ENCODE peak calls at places on chromosomes 13 and 19, in seven cellular contexts. I is H9, X is endothelial cell, A is cardiac muscle cell, B is dorsolateral prefrontal cortex, Q is activated B cell treated with CpG ODN at 0.5 μM for 24 hours, Y is foreskin fibroblast. T is an unnamed sample.

GRCh38 chr13:74047925-74048324 is 86.3 kb downstream of the KLF12 start:
- DNase-seq in Q (no peak), Y (no peak), A (peak; percentile 17), B (no peak), X (no peak), I (no peak), T (no peak)

GRCh38 chr13:30735025-30735967 is at the start of gene ALOX5AP:
- DNase-seq in Y (no peak), A (no peak), I (no peak), B (no peak), X (no peak), Q (peak; percentile 41), T (no peak)

GRCh38 chr19:17235618-17236413 is 9.8 kb downstream of the OCEL1 start:
- DNase-seq in X (peak; percentile 70), Y (peak; percentile 81), I (peak; percentile 84), A (peak; percentile 84), Q (peak; percentile 66), B (peak; percentile 85), T (peak; percentile 48)

GRCh38 chr19:34482380-34483250 is 1.1 kb downstream of the WTIP start:
- DNase-seq in I (no peak), Q (no peak), Y (peak; percentile 41), A (peak; percentile 64), B (peak; percentile 21), X (peak; percentile 49), T (peak; percentile 40)

GRCh38 chr13:31090921-31091624 is 70.6 kb downstream of the HSPH1 start:
- DNase-seq in X (no peak), B (no peak), A (no peak), Q (no peak), Y (no peak), I (no peak), T (peak; percentile 23)

GRCh38 chr19:5832527-5833216 is 6.8 kb downstream of the FUT6 start:
- DNase-seq in X (no peak), Q (no peak), Y (no peak), I (no peak), B (no peak), A (no peak), T (no peak)

GRCh38 chr19:29665826-29666633 is 769 bp downstream of the PLEKHF1 start:
- DNase-seq in I (peak; percentile 86), X (no peak), Q (no peak), B (peak; percentile 43), A (peak; percentile 22), Y (no peak), T (no peak)

GRCh38 chr13:75636339-75637095 is 387 bp downstream of the LMO7 start:
- DNase-seq in A (peak; percentile 10), X (peak; percentile 39), I (peak; percentile 69), Q (peak; percentile 61), B (no peak), Y (peak; percentile 41), T (peak; percentile 10)

GRCh38 chr19:15280915-15281683 is 48.9 kb upstream of the EPHX3 start:
- DNase-seq in X (no peak), I (no peak), A (no peak), Q (no peak), Y (peak; percentile 81), B (peak; percentile 87), T (no peak)

GRCh38 chr19:40663712-40664692 is 26.4 kb downstream of the NUMBL start:
- DNase-seq in Y (peak; percentile 24), Q (no peak), I (no peak), A (no peak), B (no peak), X (no peak), T (no peak)

GRCh38 chr13:72804301-72804700 is 22.4 kb downstream of the PIBF1 start:
- DNase-seq in B (no peak), Q (no peak), I (no peak), Y (no peak), A (no peak), X (no peak), T (no peak)

GRCh38 chr19:51754770-51755169 is 3.1 kb upstream of the FPR1 start:
- DNase-seq in I (no peak), Y (no peak), A (no peak), B (no peak), X (no peak), Q (no peak), T (no peak)

GRCh38 chr19:1084024-1084868 is 10.9 kb downstream of the POLR2E start:
- DNase-seq in X (no peak), Y (no peak), I (no peak), A (no peak), B (no peak), Q (no peak), T (no peak)

GRCh38 chr19:58361900-58362271 is 665 bp downstream of the ZNF497 start:
- DNase-seq in I (no peak), B (no peak), Q (no peak), Y (peak; percentile 55), X (peak; percentile 63), A (no peak), T (peak; percentile 53)

GRCh38 chr19:14677464-14677863 is 2.8 kb upstream of the ADGRE3 start:
- DNase-seq in A (no peak), Q (no peak), I (no peak), B (no peak), X (no peak), Y (no peak), T (no peak)

GRCh38 chr13:42279080-42279479 is 7.1 kb downstream of the AKAP11 start:
- DNase-seq in A (no peak), B (no peak), Y (no peak), I (no peak), X (no peak), Q (no peak), T (no peak)

GRCh38 chr19:14439014-14439413 is 5.9 kb downstream of the PKN1 start:
- DNase-seq in B (no peak), I (no peak), Q (no peak), X (peak; percentile 14), Y (no peak), A (no peak), T (no peak)

GRCh38 chr19:37551123-37551993 is 43.2 kb downstream of the ZNF571 start:
- DNase-seq in Y (peak; percentile 74), X (peak; percentile 10), Q (peak; percentile 70), A (no peak), B (no peak), I (no peak), T (no peak)
- TF ChIP-seq CTCF in Y (peak; percentile 39), X (no peak), Q (no peak), A (peak; percentile 53), B (no peak), I (peak; percentile 50), T (no peak)

DNA sequence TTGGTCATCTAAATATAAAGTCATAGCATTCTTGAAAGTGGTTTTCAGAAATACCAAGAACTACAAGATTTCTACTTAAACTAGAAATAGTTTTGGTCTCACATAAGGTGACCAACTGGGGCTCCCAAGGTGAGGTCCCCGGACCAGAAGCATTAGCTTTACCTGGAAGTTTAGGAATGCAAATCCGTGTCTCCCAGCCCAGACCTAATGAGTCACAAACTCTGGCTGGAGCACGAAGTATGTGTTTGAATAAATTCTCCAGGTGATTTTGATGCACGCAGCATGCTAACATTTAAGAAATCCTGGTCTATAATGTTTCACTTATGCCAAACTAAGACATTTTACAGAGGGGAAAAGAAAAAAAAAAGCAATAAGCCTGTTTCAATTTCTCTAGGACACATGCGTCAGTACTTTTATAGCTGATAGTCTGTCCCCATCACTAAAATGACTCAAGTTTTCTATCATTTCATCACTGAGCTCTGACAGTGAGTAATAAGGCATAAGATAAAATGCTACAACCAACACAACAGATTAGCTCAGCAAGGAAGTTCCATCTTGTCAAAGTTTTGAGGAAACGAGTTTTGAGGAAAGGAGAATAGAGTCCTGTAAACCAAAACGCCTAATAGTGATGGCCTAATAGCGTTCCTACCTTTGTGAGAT is 144.9 kb downstream of the LACC1 start:
- DNase-seq in Q (no peak), Y (no peak), X (no peak), I (no peak), A (no peak), B (no peak), T (no peak)
- TF ChIP-seq CTCF in Q (no peak), Y (no peak), X (no peak), I (no peak), A (no peak), B (no peak), T (no peak)

DNA sequence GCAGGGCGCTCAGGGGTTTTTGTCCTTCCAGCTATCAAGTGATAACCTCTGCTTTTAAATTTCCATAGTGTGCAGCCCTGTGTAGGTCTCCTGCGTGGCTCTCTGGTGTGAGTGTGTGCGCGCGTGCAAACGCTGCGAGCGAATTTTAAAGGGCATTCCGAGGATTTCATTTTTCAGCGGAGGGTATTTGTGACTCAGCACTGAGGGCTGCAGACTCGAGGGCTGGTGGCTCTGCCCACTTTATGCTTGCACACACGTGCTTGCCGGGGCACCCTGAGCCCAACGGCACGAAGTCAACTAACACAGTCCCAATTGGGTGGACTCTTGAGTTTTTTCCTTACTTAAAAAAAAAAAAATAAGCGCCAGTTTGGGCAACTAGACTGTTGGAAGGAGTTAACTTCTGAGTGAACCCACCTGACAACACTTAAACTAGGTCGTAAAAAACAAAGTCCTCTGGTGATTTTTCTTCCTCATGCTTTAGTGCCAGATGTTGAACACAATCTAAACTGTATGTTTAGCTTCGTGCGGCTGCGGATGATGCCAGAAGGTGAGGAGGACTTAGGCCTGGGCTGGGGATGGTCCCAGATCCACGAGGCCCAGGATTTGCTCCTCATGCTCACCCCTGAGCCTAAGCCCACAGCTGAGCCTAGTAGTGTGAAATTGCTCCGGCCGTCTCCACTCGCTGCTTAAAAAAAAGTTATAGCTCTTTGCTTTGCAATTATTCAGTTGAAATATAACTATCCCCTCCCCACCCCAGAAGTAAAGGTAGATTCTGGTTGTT is 2.1 kb downstream of the FGF9 start:
- DNase-seq in A (peak; percentile 15), X (no peak), Q (no peak), Y (no peak), I (no peak), B (no peak), T (no peak)
- TF ChIP-seq CTCF in A (no peak), X (peak; percentile 23), Q (no peak), Y (no peak), I (no peak), B (no peak), T (no peak)

GRCh38 chr13:97367427-97367826 is 66.5 kb upstream of the RAP2A start:
- DNase-seq in Y (peak; percentile 81), Q (no peak), X (no peak), B (no peak), I (no peak), A (no peak), T (no peak)

GRCh38 chr13:97364827-97365226 is 69.1 kb upstream of the RAP2A start:
- DNase-seq in I (no peak), Y (no peak), Q (no peak), B (no peak), A (no peak), X (no peak), T (no peak)

GRCh38 chr13:97367016-97367415 is 67.0 kb upstream of the RAP2A start:
- DNase-seq in Q (no peak), X (no peak), I (no peak), A (no peak), B (no peak), Y (peak; percentile 56), T (no peak)

GRCh38 chr13:97364031-97364430 is 69.9 kb upstream of the RAP2A start:
- DNase-seq in Q (no peak), B (no peak), X (no peak), Y (no peak), A (no peak), I (no peak), T (no peak)

DNA sequence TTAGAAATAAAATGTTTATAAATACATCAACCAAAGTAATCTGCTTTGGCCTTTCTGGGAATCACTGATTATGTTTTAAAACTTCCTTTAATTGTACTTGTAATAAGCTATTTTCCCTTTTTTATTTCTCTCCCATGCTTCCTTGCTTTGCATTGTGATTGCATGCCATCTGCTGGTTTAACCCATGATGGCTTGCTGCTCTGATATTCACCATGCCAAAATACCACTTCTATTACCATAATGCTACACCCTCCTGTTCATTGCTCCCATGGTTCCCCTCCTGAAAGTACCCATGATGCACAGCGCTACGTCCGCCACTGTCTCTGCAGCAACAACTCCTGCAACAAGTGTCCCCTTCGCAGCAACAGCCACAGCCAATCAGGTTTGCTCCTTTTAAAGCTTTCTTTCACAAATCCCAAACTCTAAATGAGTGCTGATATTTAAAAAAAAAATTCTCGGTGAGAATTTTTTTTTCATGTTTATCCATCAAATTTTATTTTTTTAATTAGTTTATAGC is 67.7 kb upstream of the RAP2A start:
- DNase-seq in X (no peak), Y (no peak), A (no peak), Q (no peak), I (no peak), B (no peak), T (no peak)
- TF ChIP-seq CTCF in X (no peak), Y (no peak), A (peak; percentile 11), Q (no peak), I (no peak), B (no peak), T (no peak)